ENCODE peak calls at places on chromosomes 7 and 10, in seven cellular contexts. E is HTR-8/SVneo, O is T1000, D is ecto neural progenitor cell, H is Right ventricle myocardium superior, Z is amniotic stem cell, K is midbrain. F is an unnamed sample.

GRCh38 chr10:125823663-125824251 is 411 bp downstream of the BCCIP start:
- DNase-seq in E (no peak), O (no peak), D (peak), H (no peak), Z (no peak), K (no peak), F (peak)

GRCh38 chr7:20895563-20895962 is 108.9 kb upstream of the SP8 start:
- DNase-seq in E (no peak), O (no peak), D (no peak), H (no peak), Z (no peak), K (no peak), F (no peak)

GRCh38 chr7:20351901-20352300 is 21.2 kb downstream of the ITGB8 start:
- DNase-seq in E (peak), O (no peak), D (no peak), H (no peak), Z (no peak), K (no peak), F (no peak)

GRCh38 chr7:137937202-137937560 is 64.7 kb downstream of the CREB3L2 start:
- DNase-seq in E (no peak), O (no peak), D (no peak), H (no peak), Z (no peak), K (no peak), F (no peak)

GRCh38 chr7:133576769-133577168 is 323.9 kb downstream of the EXOC4 start:
- DNase-seq in E (no peak), O (no peak), D (no peak), H (no peak), Z (no peak), K (no peak), F (no peak)

GRCh38 chr10:63866747-63867140 is 345.5 kb downstream of the REEP3 start:
- DNase-seq in E (no peak), O (no peak), D (no peak), H (no peak), Z (no peak), K (no peak), F (no peak)

GRCh38 chr7:123270553-123270952 is 70.8 kb upstream of the SLC13A1 start:
- DNase-seq in E (no peak), O (no peak), D (no peak), H (no peak), Z (no peak), K (no peak), F (no peak)

GRCh38 chr7:92095424-92095823 is 38.9 kb downstream of the CYP51A1 start:
- DNase-seq in E (no peak), O (no peak), D (no peak), H (no peak), Z (no peak), K (no peak), F (no peak)

GRCh38 chr10:44647473-44647872 is 262.6 kb upstream of the CXCL12 start:
- DNase-seq in E (no peak), O (no peak), D (no peak), H (no peak), Z (no peak), K (no peak), F (no peak)

GRCh38 chr10:17590969-17591645 is 26.1 kb downstream of the HACD1 start:
- DNase-seq in E (no peak), O (no peak), D (no peak), H (no peak), Z (no peak), K (no peak), F (no peak)

GRCh38 chr10:51073461-51074237 is 638 bp upstream of the PRKG1 start:
- DNase-seq in E (no peak), O (no peak), D (peak), H (peak), Z (peak), K (no peak), F (peak)

GRCh38 chr7:101216001-101216859 is 1.2 kb downstream of the PLOD3 start:
- DNase-seq in E (no peak), O (no peak), D (no peak), H (peak), Z (no peak), K (no peak), F (no peak)

GRCh38 chr7:103059471-103059870 is 15.1 kb downstream of the FBXL13 start:
- DNase-seq in E (no peak), O (no peak), D (no peak), H (no peak), Z (no peak), K (no peak), F (no peak)

GRCh38 chr10:69407621-69408301 is 9.0 kb downstream of the TACR2 start:
- DNase-seq in E (peak), O (no peak), D (no peak), H (peak), Z (no peak), K (no peak), F (peak)

GRCh38 chr10:118991326-118991725 is 38.2 kb upstream of the NANOS1 start:
- DNase-seq in E (no peak), O (no peak), D (no peak), H (no peak), Z (no peak), K (no peak), F (no peak)

GRCh38 chr10:103725242-103725641 is 130.1 kb downstream of the SH3PXD2A start:
- DNase-seq in E (no peak), O (no peak), D (no peak), H (peak), Z (no peak), K (no peak), F (no peak)

GRCh38 chr10:14474656-14475055 is 143.9 kb upstream of the FRMD4A start:
- DNase-seq in E (no peak), O (no peak), D (no peak), H (no peak), Z (no peak), K (no peak), F (no peak)

GRCh38 chr7:143361552-143362125 is 874 bp downstream of the FAM131B start:
- DNase-seq in E (no peak), O (no peak), D (peak), H (no peak), Z (no peak), K (peak), F (no peak)

GRCh38 chr10:50310560-50311174 is 59.4 kb upstream of the ASAH2 start:
- DNase-seq in E (no peak), O (no peak), D (peak), H (no peak), Z (no peak), K (no peak), F (no peak)

GRCh38 chr7:93981480-93981874 is 22.7 kb downstream of the BET1 start:
- DNase-seq in E (no peak), O (no peak), D (no peak), H (no peak), Z (no peak), K (no peak), F (no peak)

GRCh38 chr7:34949356-34949755 is 87.9 kb downstream of the DPY19L1 start:
- DNase-seq in E (no peak), O (no peak), D (no peak), H (no peak), Z (no peak), K (no peak), F (no peak)

GRCh38 chr7:99729501-99730261 is 5.3 kb downstream of the CYP3A7 start:
- DNase-seq in E (peak), O (no peak), D (no peak), H (no peak), Z (no peak), K (no peak), F (no peak)

GRCh38 chr7:44288811-44289340 is 36.5 kb downstream of the CAMK2B start:
- DNase-seq in E (no peak), O (no peak), D (no peak), H (peak), Z (no peak), K (no peak), F (peak)

F was measured in spleen.